ENCODE peak calls at places on chromosomes 5 and 9, in ten cellular contexts. One of them, this sample, is unnamed.

GRCh38 chr5:11164456-11165286 is 403.6 kb upstream of the DAP start:
- DNase-seq in stimulated activated CD4-positive, alpha-beta T cell treated with anti-CD3 and anti-CD28 coated beads, TNF-alpha, amount 100 ng/mL, for 24 hours: no peak
- DNase-seq in CD4-positive, CD25-positive, alpha-beta regulatory T cell: no peak
- DNase-seq in AG08395: no peak
- DNase-seq in body of pancreas: no peak
- DNase-seq in sigmoid colon: no peak
- DNase-seq in Caki2: no peak
- DNase-seq in NCI-H1417: no peak
- DNase-seq in HTR-8/SVneo: no peak
- DNase-seq in NCI-H146: no peak
- DNase-seq in this sample: no peak

GRCh38 chr9:122265265-122265900 is 701 bp downstream of the MRRF start:
- DNase-seq in stimulated activated CD4-positive, alpha-beta T cell treated with anti-CD3 and anti-CD28 coated beads, TNF-alpha, amount 100 ng/mL, for 24 hours: no peak
- DNase-seq in CD4-positive, CD25-positive, alpha-beta regulatory T cell: peak
- DNase-seq in AG08395: peak
- DNase-seq in body of pancreas: no peak
- DNase-seq in sigmoid colon: no peak
- DNase-seq in Caki2: peak
- DNase-seq in NCI-H1417: no peak
- DNase-seq in HTR-8/SVneo: peak
- DNase-seq in NCI-H146: peak
- DNase-seq in this sample: peak

GRCh38 chr9:78370991-78371390 is 74.1 kb downstream of the PSAT1 start:
- DNase-seq in stimulated activated CD4-positive, alpha-beta T cell treated with anti-CD3 and anti-CD28 coated beads, TNF-alpha, amount 100 ng/mL, for 24 hours: no peak
- DNase-seq in CD4-positive, CD25-positive, alpha-beta regulatory T cell: no peak
- DNase-seq in AG08395: no peak
- DNase-seq in body of pancreas: no peak
- DNase-seq in sigmoid colon: no peak
- DNase-seq in Caki2: no peak
- DNase-seq in NCI-H1417: no peak
- DNase-seq in HTR-8/SVneo: no peak
- DNase-seq in NCI-H146: no peak
- DNase-seq in this sample: no peak

GRCh38 chr5:105767265-105767664 is 1903.5 kb downstream of the EFNA5 start:
- DNase-seq in stimulated activated CD4-positive, alpha-beta T cell treated with anti-CD3 and anti-CD28 coated beads, TNF-alpha, amount 100 ng/mL, for 24 hours: no peak
- DNase-seq in CD4-positive, CD25-positive, alpha-beta regulatory T cell: no peak
- DNase-seq in AG08395: no peak
- DNase-seq in body of pancreas: no peak
- DNase-seq in sigmoid colon: no peak
- DNase-seq in Caki2: no peak
- DNase-seq in NCI-H1417: no peak
- DNase-seq in HTR-8/SVneo: no peak
- DNase-seq in NCI-H146: no peak
- DNase-seq in this sample: no peak

GRCh38 chr9:122307036-122307435 is 42.4 kb downstream of the MRRF start:
- DNase-seq in stimulated activated CD4-positive, alpha-beta T cell treated with anti-CD3 and anti-CD28 coated beads, TNF-alpha, amount 100 ng/mL, for 24 hours: no peak
- DNase-seq in CD4-positive, CD25-positive, alpha-beta regulatory T cell: no peak
- DNase-seq in AG08395: no peak
- DNase-seq in body of pancreas: no peak
- DNase-seq in sigmoid colon: no peak
- DNase-seq in Caki2: no peak
- DNase-seq in NCI-H1417: no peak
- DNase-seq in HTR-8/SVneo: no peak
- DNase-seq in NCI-H146: no peak
- DNase-seq in this sample: no peak

GRCh38 chr5:123450641-123451421 is 27.6 kb upstream of the CEP120 start:
- DNase-seq in stimulated activated CD4-positive, alpha-beta T cell treated with anti-CD3 and anti-CD28 coated beads, TNF-alpha, amount 100 ng/mL, for 24 hours: no peak
- DNase-seq in CD4-positive, CD25-positive, alpha-beta regulatory T cell: no peak
- DNase-seq in AG08395: no peak
- DNase-seq in body of pancreas: peak
- DNase-seq in sigmoid colon: no peak
- DNase-seq in Caki2: no peak
- DNase-seq in NCI-H1417: peak
- DNase-seq in HTR-8/SVneo: no peak
- DNase-seq in NCI-H146: no peak
- DNase-seq in this sample: no peak

GRCh38 chr5:121019112-121019511 is 555.0 kb downstream of the PRR16 start:
- DNase-seq in stimulated activated CD4-positive, alpha-beta T cell treated with anti-CD3 and anti-CD28 coated beads, TNF-alpha, amount 100 ng/mL, for 24 hours: no peak
- DNase-seq in CD4-positive, CD25-positive, alpha-beta regulatory T cell: no peak
- DNase-seq in AG08395: no peak
- DNase-seq in body of pancreas: no peak
- DNase-seq in sigmoid colon: no peak
- DNase-seq in Caki2: no peak
- DNase-seq in NCI-H1417: no peak
- DNase-seq in HTR-8/SVneo: no peak
- DNase-seq in NCI-H146: no peak
- DNase-seq in this sample: no peak

GRCh38 chr5:5490774-5491347 is 68.4 kb downstream of the ICE1 start:
- DNase-seq in stimulated activated CD4-positive, alpha-beta T cell treated with anti-CD3 and anti-CD28 coated beads, TNF-alpha, amount 100 ng/mL, for 24 hours: no peak
- DNase-seq in CD4-positive, CD25-positive, alpha-beta regulatory T cell: no peak
- DNase-seq in AG08395: no peak
- DNase-seq in body of pancreas: no peak
- DNase-seq in sigmoid colon: no peak
- DNase-seq in Caki2: no peak
- DNase-seq in NCI-H1417: peak
- DNase-seq in HTR-8/SVneo: no peak
- DNase-seq in NCI-H146: no peak
- DNase-seq in this sample: no peak

GRCh38 chr5:77066823-77067442 is 20.2 kb downstream of the ZBED3 start:
- DNase-seq in stimulated activated CD4-positive, alpha-beta T cell treated with anti-CD3 and anti-CD28 coated beads, TNF-alpha, amount 100 ng/mL, for 24 hours: no peak
- DNase-seq in CD4-positive, CD25-positive, alpha-beta regulatory T cell: peak
- DNase-seq in AG08395: peak
- DNase-seq in body of pancreas: no peak
- DNase-seq in sigmoid colon: no peak
- DNase-seq in Caki2: no peak
- DNase-seq in NCI-H1417: no peak
- DNase-seq in HTR-8/SVneo: no peak
- DNase-seq in NCI-H146: no peak
- DNase-seq in this sample: peak

GRCh38 chr5:159210306-159210722 is 961 bp upstream of the RNF145 start:
- DNase-seq in stimulated activated CD4-positive, alpha-beta T cell treated with anti-CD3 and anti-CD28 coated beads, TNF-alpha, amount 100 ng/mL, for 24 hours: no peak
- DNase-seq in CD4-positive, CD25-positive, alpha-beta regulatory T cell: peak
- DNase-seq in AG08395: no peak
- DNase-seq in body of pancreas: peak
- DNase-seq in sigmoid colon: no peak
- DNase-seq in Caki2: no peak
- DNase-seq in NCI-H1417: no peak
- DNase-seq in HTR-8/SVneo: no peak
- DNase-seq in NCI-H146: peak
- DNase-seq in this sample: no peak

GRCh38 chr5:90909091-90909503 is 350.5 kb downstream of the ADGRV1 start:
- DNase-seq in stimulated activated CD4-positive, alpha-beta T cell treated with anti-CD3 and anti-CD28 coated beads, TNF-alpha, amount 100 ng/mL, for 24 hours: no peak
- DNase-seq in CD4-positive, CD25-positive, alpha-beta regulatory T cell: no peak
- DNase-seq in AG08395: no peak
- DNase-seq in body of pancreas: no peak
- DNase-seq in sigmoid colon: no peak
- DNase-seq in Caki2: no peak
- DNase-seq in NCI-H1417: no peak
- DNase-seq in HTR-8/SVneo: no peak
- DNase-seq in NCI-H146: no peak
- DNase-seq in this sample: peak

GRCh38 chr5:73629456-73629855 is 3.5 kb downstream of the ARHGEF28 start:
- DNase-seq in stimulated activated CD4-positive, alpha-beta T cell treated with anti-CD3 and anti-CD28 coated beads, TNF-alpha, amount 100 ng/mL, for 24 hours: no peak
- DNase-seq in CD4-positive, CD25-positive, alpha-beta regulatory T cell: no peak
- DNase-seq in AG08395: no peak
- DNase-seq in body of pancreas: no peak
- DNase-seq in sigmoid colon: no peak
- DNase-seq in Caki2: no peak
- DNase-seq in NCI-H1417: no peak
- DNase-seq in HTR-8/SVneo: no peak
- DNase-seq in NCI-H146: no peak
- DNase-seq in this sample: no peak

GRCh38 chr5:13913962-13914361 is 30.5 kb downstream of the DNAH5 start:
- DNase-seq in stimulated activated CD4-positive, alpha-beta T cell treated with anti-CD3 and anti-CD28 coated beads, TNF-alpha, amount 100 ng/mL, for 24 hours: no peak
- DNase-seq in CD4-positive, CD25-positive, alpha-beta regulatory T cell: no peak
- DNase-seq in AG08395: no peak
- DNase-seq in body of pancreas: no peak
- DNase-seq in sigmoid colon: no peak
- DNase-seq in Caki2: peak
- DNase-seq in NCI-H1417: no peak
- DNase-seq in HTR-8/SVneo: no peak
- DNase-seq in NCI-H146: no peak
- DNase-seq in this sample: no peak

This sample was measured in IMR-90.